ENCODE peak calls at places on chromosomes 11 and 22, in ten cellular contexts. H, E, V, W, S, D, Q, C, N and O are unnamed samples.
A peak's percentile ranks its signal among the peaks of the same experiment; 100 is the strongest.

GRCh38 chr11:35546317-35546716 is 20.9 kb upstream of the PAMR1 start:
- DNase-seq in H (no peak), E (no peak), V (no peak), W (no peak), S (no peak), D (no peak), Q (no peak), C (no peak), N (no peak), O (no peak)

GRCh38 chr11:74720596-74721478 is 10.4 kb downstream of the CHRDL2 start:
- DNase-seq in H (peak; percentile 33), E (no peak), V (peak; percentile 62), W (no peak), S (peak; percentile 81), D (peak; percentile 77), Q (peak; percentile 63), C (peak; percentile 89), N (peak; percentile 50), O (peak; percentile 80)

GRCh38 chr11:128625316-128625715 is 38.0 kb upstream of the ETS1 start:
- DNase-seq in H (no peak), E (no peak), V (no peak), W (no peak), S (no peak), D (no peak), Q (peak; percentile 85), C (no peak), N (no peak), O (no peak)

GRCh38 chr11:95565692-95566091 is 223.9 kb downstream of the FAM76B start:
- DNase-seq in H (no peak), E (no peak), V (no peak), W (no peak), S (no peak), D (no peak), Q (no peak), C (no peak), N (no peak), O (no peak)

GRCh38 chr11:16809901-16810668 is 71.6 kb downstream of the C11orf58 start:
- DNase-seq in H (no peak), E (no peak), V (peak; percentile 74), W (peak; percentile 80), S (no peak), D (peak; percentile 64), Q (peak; percentile 66), C (peak; percentile 33), N (peak; percentile 46), O (peak; percentile 43)

GRCh38 chr11:63641727-63642126 is 27.5 kb upstream of the PLAAT3 start:
- DNase-seq in H (no peak), E (no peak), V (no peak), W (no peak), S (no peak), D (no peak), Q (no peak), C (peak; percentile 10), N (no peak), O (no peak)

GRCh38 chr11:128036006-128036405 is 551.4 kb downstream of the ETS1 start:
- DNase-seq in H (no peak), E (no peak), V (no peak), W (no peak), S (no peak), D (no peak), Q (no peak), C (no peak), N (no peak), O (no peak)

GRCh38 chr11:71356904-71357303 is 91.3 kb downstream of the DHCR7 start:
- DNase-seq in H (no peak), E (no peak), V (no peak), W (no peak), S (no peak), D (no peak), Q (no peak), C (no peak), N (no peak), O (no peak)

GRCh38 chr11:124602751-124603150 is 8.5 kb upstream of the PANX3 start:
- DNase-seq in H (no peak), E (no peak), V (no peak), W (no peak), S (no peak), D (no peak), Q (no peak), C (no peak), N (no peak), O (no peak)

GRCh38 chr22:26713823-26714449 is 56.5 kb downstream of the MIAT start:
- DNase-seq in H (peak; percentile 21), E (no peak), V (no peak), W (no peak), S (no peak), D (no peak), Q (no peak), C (no peak), N (no peak), O (no peak)

GRCh38 chr22:47376901-47377520 is 614.6 kb downstream of the TBC1D22A start:
- DNase-seq in H (no peak), E (no peak), V (no peak), W (no peak), S (no peak), D (no peak), Q (peak; percentile 46), C (no peak), N (no peak), O (no peak)

GRCh38 chr11:124077266-124077665 is 36.1 kb upstream of the OR10G7 start:
- DNase-seq in H (no peak), E (no peak), V (no peak), W (no peak), S (no peak), D (no peak), Q (no peak), C (no peak), N (no peak), O (no peak)

GRCh38 chr11:110086892-110087309 is 6.3 kb upstream of the ZC3H12C start:
- DNase-seq in H (no peak), E (no peak), V (no peak), W (no peak), S (peak; percentile 63), D (no peak), Q (no peak), C (peak; percentile 90), N (no peak), O (no peak)

GRCh38 chr22:42399315-42400271 is 32.6 kb downstream of the NFAM1 start:
- DNase-seq in H (peak; percentile 58), E (peak; percentile 43), V (no peak), W (no peak), S (no peak), D (peak; percentile 30), Q (peak; percentile 87), C (no peak), N (peak; percentile 25), O (no peak)

GRCh38 chr11:1757861-1758610 is 5.7 kb downstream of the CTSD start:
- DNase-seq in H (no peak), E (no peak), V (no peak), W (no peak), S (no peak), D (no peak), Q (peak; percentile 93), C (no peak), N (no peak), O (peak; percentile 62)

GRCh38 chr11:1754376-1755150 is 4.2 kb upstream of the IFITM10 start:
- DNase-seq in H (no peak), E (no peak), V (no peak), W (no peak), S (no peak), D (no peak), Q (peak; percentile 76), C (no peak), N (no peak), O (no peak)

GRCh38 chr11:1756791-1757771 is 6.6 kb downstream of the CTSD start:
- DNase-seq in H (no peak), E (no peak), V (no peak), W (no peak), S (no peak), D (no peak), Q (peak; percentile 80), C (no peak), N (peak; percentile 7), O (peak; percentile 28)

GRCh38 chr11:1755344-1756023 is 5.1 kb upstream of the IFITM10 start:
- DNase-seq in H (no peak), E (no peak), V (peak; percentile 72), W (peak; percentile 48), S (no peak), D (peak; percentile 73), Q (peak; percentile 74), C (no peak), N (no peak), O (no peak)

GRCh38 chr11:1756024-1756561 is 5.7 kb upstream of the IFITM10 start:
- DNase-seq in H (no peak), E (peak; percentile 58), V (no peak), W (no peak), S (no peak), D (peak; percentile 39), Q (peak; percentile 82), C (no peak), N (no peak), O (no peak)
- H3K27ac ChIP-seq in H (no peak overlapping the region), E (peak overlapping the region; percentile 100), V (peak overlapping the region; percentile 72), W (no peak overlapping the region), S (no peak overlapping the region), D (peak overlapping the region; percentile 98), Q (peak overlapping the region; percentile 96), C (no peak overlapping the region), N (no peak overlapping the region), O (peak overlapping the region; percentile 53)

GRCh38 chr22:49960967-49961600 is 512 bp downstream of the PIM3 start:
- DNase-seq in H (peak; percentile 68), E (peak; percentile 70), V (peak; percentile 54), W (peak; percentile 33), S (no peak), D (peak; percentile 62), Q (peak; percentile 93), C (no peak), N (peak; percentile 69), O (peak; percentile 55)
- TF ChIP-seq CTCF in H (no peak), E (no peak), V (no peak), W (no peak), S (no peak), D (no peak), Q (no peak), C (no peak), N (no peak), O (no peak)

DNA sequence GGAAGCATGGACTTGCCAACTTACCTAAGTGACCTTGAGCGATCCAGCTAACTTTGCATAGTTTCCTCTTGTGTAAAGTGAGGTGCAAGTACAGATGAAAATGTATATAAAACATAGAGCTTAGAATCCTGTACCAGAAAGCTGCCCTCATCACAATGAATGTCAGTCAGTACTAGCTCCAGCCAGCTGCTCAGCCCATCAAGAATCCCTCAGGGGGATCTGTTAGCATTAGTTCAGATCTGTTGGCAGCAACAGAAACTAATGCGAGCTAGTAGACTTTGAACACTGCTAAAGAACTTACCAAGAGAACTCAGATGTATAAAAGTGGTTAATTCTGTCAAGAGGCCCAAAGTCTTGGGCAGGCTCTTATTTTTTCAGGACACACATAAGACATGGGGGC is 6.3 kb upstream of the C11orf91 start:
- DNase-seq in H (no peak), E (no peak), V (no peak), W (no peak), S (no peak), D (no peak), Q (no peak), C (no peak), N (no peak), O (no peak)
- H3K27ac ChIP-seq in H (peak overlapping the region; percentile 24), E (peak overlapping the region; percentile 33), V (peak overlapping the region; percentile 58), W (no peak overlapping the region), S (no peak overlapping the region), D (peak overlapping the region; percentile 87), Q (no peak overlapping the region), C (peak overlapping the region; percentile 3), N (peak overlapping the region; percentile 32), O (peak overlapping the region; percentile 68)

DNA sequence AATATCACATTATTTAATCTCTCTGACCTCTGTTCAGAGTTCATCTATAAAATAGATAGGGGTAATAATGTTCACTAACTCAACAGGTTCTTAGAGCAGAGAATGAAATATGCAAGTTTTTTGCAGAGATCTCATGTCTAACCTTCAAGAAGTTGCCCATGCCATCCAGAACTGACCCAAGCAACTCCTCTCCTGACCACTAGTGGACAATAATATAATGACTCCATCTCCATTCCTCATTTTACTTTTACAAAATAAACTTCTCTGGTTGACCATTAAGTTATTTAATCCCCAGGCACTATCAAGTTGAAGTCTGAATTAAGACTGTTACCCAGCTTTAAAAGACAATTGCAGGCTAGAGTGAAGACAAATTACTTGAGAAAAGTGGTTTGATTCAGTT is 382.6 kb downstream of the KCNA4 start:
- DNase-seq in H (no peak), E (no peak), V (no peak), W (no peak), S (no peak), D (no peak), Q (no peak), C (no peak), N (no peak), O (no peak)
- TF ChIP-seq CTCF in H (peak; percentile 23), E (no peak), V (peak; percentile 44), W (no peak), S (peak; percentile 18), D (no peak), Q (no peak), C (peak; percentile 28), N (no peak), O (no peak)